ENCODE peak calls at places on chromosomes 1 and 21, in seven cellular contexts. S is tibial nerve, C is stomach, M is H1, P is GM12878, H is K562, X is A549. B is an unnamed sample.

GRCh38 chr1:41394918-41395598 is 33.8 kb downstream of the FOXO6 start:
- DNase-seq in H (peak; percentile 30), X (no peak), M (peak; percentile 75), S (no peak), C (no peak), P (no peak), B (no peak)

GRCh38 chr1:180131510-180131909 is 23.2 kb upstream of the QSOX1 start:
- DNase-seq in M (no peak), C (no peak), P (no peak), S (no peak), H (no peak), X (no peak), B (no peak)

GRCh38 chr21:33132054-33132453 is 62.1 kb downstream of the OLIG1 start:
- DNase-seq in S (no peak), P (no peak), X (no peak), H (no peak), M (no peak), C (no peak), B (no peak)

GRCh38 chr1:241640867-241641542 is 836 bp upstream of the CHML start:
- DNase-seq in C (no peak), S (no peak), X (peak; percentile 51), M (no peak), P (no peak), H (no peak), B (no peak)

GRCh38 chr1:145859491-145860159 is 744 bp upstream of the PIAS3 start:
- DNase-seq in P (peak; percentile 23), C (peak; percentile 94), X (peak; percentile 93), S (peak; percentile 90), H (peak; percentile 94), M (peak; percentile 47), B (peak; percentile 92)

GRCh38 chr1:211326528-211327340 is at the start of gene TRAF5:
- DNase-seq in P (no peak), M (no peak), X (peak; percentile 37), H (peak; percentile 80), C (peak; percentile 58), S (peak; percentile 42), B (peak; percentile 36)

GRCh38 chr1:61568460-61569211 is 156.3 kb downstream of the TM2D1 start:
- DNase-seq in S (no peak), X (no peak), M (no peak), H (no peak), P (no peak), C (no peak), B (no peak)

GRCh38 chr1:17120962-17121837 is 1.9 kb upstream of the PADI2 start:
- DNase-seq in S (no peak), P (no peak), H (no peak), M (no peak), C (peak; percentile 64), X (no peak), B (no peak)

GRCh38 chr1:180519846-180520245 is 17.5 kb upstream of the ACBD6 start:
- DNase-seq in H (no peak), S (no peak), X (no peak), C (no peak), M (no peak), P (no peak), B (no peak)

GRCh38 chr1:156750932-156751723 is at the start of gene HDGF:
- DNase-seq in S (peak; percentile 39), H (peak; percentile 64), C (peak; percentile 48), X (no peak), M (no peak), P (no peak), B (peak; percentile 93)

GRCh38 chr21:42815217-42815616 is 64.1 kb downstream of the WDR4 start:
- DNase-seq in S (no peak), C (no peak), M (no peak), H (no peak), P (no peak), X (no peak), B (no peak)

GRCh38 chr1:147050654-147051053 is 112.5 kb downstream of the NBPF12 start:
- DNase-seq in P (no peak), X (no peak), H (no peak), S (no peak), M (no peak), C (no peak), B (no peak)

GRCh38 chr1:222465211-222466041 is 82.5 kb downstream of the HHIPL2 start:
- DNase-seq in H (peak; percentile 97), X (peak; percentile 93), C (peak; percentile 94), M (peak; percentile 88), P (peak; percentile 57), S (peak; percentile 79), B (peak; percentile 93)

GRCh38 chr1:72547412-72547811 is 265.1 kb upstream of the NEGR1 start:
- DNase-seq in C (no peak), P (no peak), X (no peak), M (no peak), H (no peak), S (no peak), B (no peak)

GRCh38 chr21:27202301-27202700 is 235.4 kb upstream of the ADAMTS5 start:
- DNase-seq in S (no peak), C (no peak), H (no peak), X (no peak), P (no peak), M (no peak), B (no peak)

GRCh38 chr1:162972768-162973167 is 96.4 kb upstream of the RGS4 start:
- DNase-seq in M (no peak), P (no peak), H (no peak), X (no peak), C (no peak), S (no peak), B (no peak)

GRCh38 chr1:205523891-205524793 is 19.7 kb downstream of the CDK18 start:
- DNase-seq in M (peak; percentile 63), C (peak; percentile 80), S (peak; percentile 72), H (peak; percentile 75), P (no peak), X (peak; percentile 87), B (peak; percentile 57)

GRCh38 chr1:186572509-186572908 is 107.7 kb downstream of the PTGS2 start:
- DNase-seq in H (no peak), P (no peak), S (no peak), C (no peak), X (no peak), M (no peak), B (no peak)

GRCh38 chr1:201941420-201942128 is 4.8 kb downstream of the LMOD1 start:
- DNase-seq in C (no peak), P (no peak), S (no peak), X (no peak), M (peak; percentile 77), H (peak; percentile 85), B (peak; percentile 51)

GRCh38 chr1:173853074-173853473 is 14.7 kb downstream of the GAS5 start:
- DNase-seq in H (no peak), M (no peak), S (no peak), X (no peak), P (no peak), C (no peak), B (no peak)

GRCh38 chr1:46673749-46674182 is 2.1 kb downstream of the TEX38 start:
- DNase-seq in C (no peak), P (no peak), M (no peak), H (peak; percentile 31), X (no peak), S (no peak), B (no peak)

GRCh38 chr1:19074902-19075721 is 118.6 kb upstream of the IFFO2 start:
- DNase-seq in S (no peak), P (no peak), H (no peak), X (no peak), M (no peak), C (peak; percentile 78), B (peak; percentile 84)

GRCh38 chr1:94106716-94107115 is 14.2 kb downstream of the ABCA4 start:
- DNase-seq in C (no peak), H (no peak), S (no peak), M (no peak), P (no peak), X (no peak), B (no peak)

GRCh38 chr1:212139526-212140137 is 104.1 kb downstream of the DTL start:
- DNase-seq in H (no peak), M (no peak), X (no peak), C (no peak), P (no peak), S (no peak), B (no peak)

GRCh38 chr1:31476891-31477846 is 64.2 kb downstream of the SERINC2 start:
- DNase-seq in S (no peak), P (peak; percentile 77), M (no peak), X (no peak), H (no peak), C (no peak), B (no peak)

GRCh38 chr1:227532019-227532619 is 31.2 kb upstream of the ZNF678 start:
- DNase-seq in P (no peak), S (no peak), M (no peak), C (no peak), H (no peak), X (no peak), B (no peak)
- H3K9me3 ChIP-seq in P (no peaks in the 10 kb centered on the region), S (no peaks in the 10 kb centered on the region), M (peaks cover 37% of the 10 kb centered on the region), C (peaks cover 98% of the 10 kb centered on the region), H (peaks cover 7% of the 10 kb centered on the region), X (peaks cover 78% of the 10 kb centered on the region), B (peaks cover 76% of the 10 kb centered on the region)

GRCh38 chr1:110120960-110121561 is 8.8 kb downstream of the UBL4B start:
- DNase-seq in P (no peak), H (no peak), S (no peak), C (no peak), X (no peak), M (no peak), B (no peak)
- TF ChIP-seq EP300 in P (no peak), H (no peak), S (no peak), C (no peak), X (no peak), M (no peak), B (no peak)

DNA sequence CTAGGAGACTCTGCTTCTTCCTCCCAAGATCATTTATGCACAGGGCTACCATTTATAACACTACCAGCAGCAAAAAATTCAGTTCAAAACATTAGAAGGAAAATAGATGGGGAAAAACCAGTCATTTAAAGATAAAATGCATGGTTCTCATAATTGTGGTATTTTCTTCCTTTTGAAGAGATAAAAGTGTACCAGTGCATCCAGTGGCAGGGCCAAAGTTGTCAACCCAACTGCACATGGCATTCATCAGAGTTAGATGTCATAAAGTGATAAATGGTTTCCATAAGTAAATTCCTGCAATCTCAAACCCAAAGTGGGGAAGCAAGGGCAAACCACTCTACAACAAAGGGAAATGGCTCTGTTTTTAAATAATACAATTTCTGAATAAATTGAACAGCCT is 119.1 kb upstream of the DMRTA2 start:
- DNase-seq in H (no peak), C (no peak), P (no peak), S (no peak), M (no peak), X (no peak), B (no peak)
- H3K9me3 ChIP-seq in H (no peaks in the 10 kb centered on the region), C (no peaks in the 10 kb centered on the region), P (no peaks in the 10 kb centered on the region), S (no peaks in the 10 kb centered on the region), M (no peaks in the 10 kb centered on the region), X (no peaks in the 10 kb centered on the region), B (no peaks in the 10 kb centered on the region)

DNA sequence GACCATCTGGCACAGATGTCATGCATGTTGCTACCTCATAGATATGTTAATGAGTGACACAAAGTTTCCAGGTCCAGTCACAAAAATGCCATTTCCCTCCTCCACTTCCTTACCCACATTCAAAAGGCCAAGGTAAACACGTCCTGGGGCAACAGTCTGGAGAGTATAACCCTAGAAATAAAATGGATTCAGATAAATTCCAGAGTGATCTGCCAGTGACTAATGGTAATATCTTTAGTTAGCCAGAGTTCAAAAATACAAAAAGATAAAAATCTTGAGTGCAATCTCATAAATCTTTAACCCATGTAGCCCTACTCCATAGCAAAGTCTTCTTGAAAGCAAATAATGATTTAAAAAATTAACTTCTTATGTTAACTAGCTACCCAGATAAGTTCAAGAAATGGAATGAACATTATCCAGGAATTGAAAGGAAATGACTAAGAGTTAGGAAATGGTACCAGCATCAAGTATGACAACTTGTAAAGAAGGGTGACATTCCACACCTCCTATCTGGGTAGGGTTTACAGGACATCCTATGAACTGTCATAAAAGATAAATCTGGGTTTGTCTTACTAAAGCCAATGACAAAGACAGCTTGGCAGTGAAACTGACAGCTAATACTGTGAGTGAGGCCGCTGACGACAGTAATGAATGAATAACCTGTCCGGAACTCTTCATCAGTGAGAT is 18.1 kb downstream of the RGS2 start:
- DNase-seq in H (no peak), C (no peak), S (no peak), M (no peak), P (no peak), X (peak; percentile 11), B (no peak)
- TF ChIP-seq EP300 in H (no peak), C (no peak), S (no peak), M (no peak), P (no peak), X (peak; percentile 57), B (no peak)